ENCODE peak calls at places on chromosome 18, in eight cellular contexts. One of them, this sample, is unnamed.

GRCh38 chr18:46393230-46393629 is 263.8 kb downstream of the LOXHD1 start:
- DNase-seq in mammary epithelial cell: no peak
- DNase-seq in kidney epithelial cell: no peak
- DNase-seq in HuH-7.5: no peak
- DNase-seq in aorta: no peak
- DNase-seq in left cardiac atrium: no peak
- DNase-seq in GM18507: no peak
- DNase-seq in progenitor cell of endocrine pancreas: no peak
- DNase-seq in this sample: no peak

GRCh38 chr18:21634588-21635199 is 22.6 kb downstream of the SNRPD1 start:
- DNase-seq in GM18507: no peak
- DNase-seq in aorta: no peak
- DNase-seq in HuH-7.5: no peak
- DNase-seq in kidney epithelial cell: no peak
- DNase-seq in left cardiac atrium: no peak
- DNase-seq in mammary epithelial cell: no peak
- DNase-seq in progenitor cell of endocrine pancreas: no peak
- DNase-seq in this sample: no peak

GRCh38 chr18:44586782-44587524 is 93.7 kb upstream of the SETBP1 start:
- DNase-seq in aorta: no peak
- DNase-seq in progenitor cell of endocrine pancreas: no peak
- DNase-seq in kidney epithelial cell: no peak
- DNase-seq in HuH-7.5: no peak
- DNase-seq in left cardiac atrium: no peak
- DNase-seq in mammary epithelial cell: no peak
- DNase-seq in GM18507: no peak
- DNase-seq in this sample: no peak

GRCh38 chr18:12391487-12392136 is 14.6 kb upstream of the AFG3L2 start:
- DNase-seq in progenitor cell of endocrine pancreas: peak
- DNase-seq in aorta: peak
- DNase-seq in HuH-7.5: peak
- DNase-seq in kidney epithelial cell: no peak
- DNase-seq in mammary epithelial cell: peak
- DNase-seq in left cardiac atrium: peak
- DNase-seq in GM18507: no peak
- DNase-seq in this sample: no peak

GRCh38 chr18:74567805-74568204 is 29.9 kb upstream of the ZNF407 start:
- DNase-seq in left cardiac atrium: no peak
- DNase-seq in mammary epithelial cell: no peak
- DNase-seq in GM18507: no peak
- DNase-seq in HuH-7.5: no peak
- DNase-seq in aorta: no peak
- DNase-seq in kidney epithelial cell: no peak
- DNase-seq in progenitor cell of endocrine pancreas: no peak
- DNase-seq in this sample: no peak

GRCh38 chr18:11849845-11850747 is 1.1 kb upstream of the CHMP1B start:
- DNase-seq in HuH-7.5: peak
- DNase-seq in kidney epithelial cell: peak
- DNase-seq in mammary epithelial cell: peak
- DNase-seq in left cardiac atrium: peak
- DNase-seq in GM18507: no peak
- DNase-seq in progenitor cell of endocrine pancreas: no peak
- DNase-seq in aorta: peak
- DNase-seq in this sample: no peak

GRCh38 chr18:60446821-60447220 is 74.2 kb upstream of the MC4R start:
- DNase-seq in HuH-7.5: no peak
- DNase-seq in mammary epithelial cell: no peak
- DNase-seq in aorta: no peak
- DNase-seq in left cardiac atrium: no peak
- DNase-seq in GM18507: no peak
- DNase-seq in kidney epithelial cell: no peak
- DNase-seq in progenitor cell of endocrine pancreas: no peak
- DNase-seq in this sample: no peak

GRCh38 chr18:50158866-50159653 is 35.9 kb downstream of the MYO5B start:
- DNase-seq in kidney epithelial cell: no peak
- DNase-seq in left cardiac atrium: no peak
- DNase-seq in aorta: no peak
- DNase-seq in progenitor cell of endocrine pancreas: peak
- DNase-seq in HuH-7.5: peak
- DNase-seq in mammary epithelial cell: peak
- DNase-seq in GM18507: no peak
- DNase-seq in this sample: no peak

GRCh38 chr18:79560042-79560860 is 119.4 kb upstream of the CTDP1 start:
- DNase-seq in progenitor cell of endocrine pancreas: no peak
- DNase-seq in HuH-7.5: no peak
- DNase-seq in left cardiac atrium: no peak
- DNase-seq in mammary epithelial cell: no peak
- DNase-seq in kidney epithelial cell: no peak
- DNase-seq in GM18507: no peak
- DNase-seq in aorta: peak
- DNase-seq in this sample: no peak

GRCh38 chr18:58051765-58052460 is 7.9 kb downstream of the NEDD4L start:
- DNase-seq in left cardiac atrium: no peak
- DNase-seq in progenitor cell of endocrine pancreas: no peak
- DNase-seq in aorta: no peak
- DNase-seq in mammary epithelial cell: peak
- DNase-seq in GM18507: peak
- DNase-seq in kidney epithelial cell: no peak
- DNase-seq in HuH-7.5: no peak
- DNase-seq in this sample: no peak

GRCh38 chr18:5662586-5663090 is 118.8 kb upstream of the EPB41L3 start:
- DNase-seq in GM18507: no peak
- DNase-seq in HuH-7.5: no peak
- DNase-seq in kidney epithelial cell: no peak
- DNase-seq in mammary epithelial cell: no peak
- DNase-seq in aorta: no peak
- DNase-seq in progenitor cell of endocrine pancreas: no peak
- DNase-seq in left cardiac atrium: no peak
- DNase-seq in this sample: no peak

GRCh38 chr18:9506046-9506792 is 30.9 kb downstream of the RALBP1 start:
- DNase-seq in progenitor cell of endocrine pancreas: no peak
- DNase-seq in kidney epithelial cell: peak
- DNase-seq in HuH-7.5: no peak
- DNase-seq in left cardiac atrium: no peak
- DNase-seq in mammary epithelial cell: no peak
- DNase-seq in aorta: no peak
- DNase-seq in GM18507: no peak
- DNase-seq in this sample: no peak

GRCh38 chr18:67733094-67733493 is 216.6 kb upstream of the DSEL start:
- DNase-seq in progenitor cell of endocrine pancreas: no peak
- DNase-seq in kidney epithelial cell: no peak
- DNase-seq in aorta: no peak
- DNase-seq in mammary epithelial cell: peak
- DNase-seq in left cardiac atrium: no peak
- DNase-seq in HuH-7.5: no peak
- DNase-seq in GM18507: no peak
- DNase-seq in this sample: no peak

GRCh38 chr18:35688757-35689156 is 107.2 kb downstream of the GALNT1 start:
- DNase-seq in aorta: no peak
- DNase-seq in mammary epithelial cell: peak
- DNase-seq in GM18507: no peak
- DNase-seq in progenitor cell of endocrine pancreas: no peak
- DNase-seq in left cardiac atrium: no peak
- DNase-seq in kidney epithelial cell: no peak
- DNase-seq in HuH-7.5: no peak
- DNase-seq in this sample: no peak

GRCh38 chr18:56162316-56162715 is 476.1 kb downstream of the TXNL1 start:
- DNase-seq in GM18507: no peak
- DNase-seq in progenitor cell of endocrine pancreas: no peak
- DNase-seq in aorta: no peak
- DNase-seq in kidney epithelial cell: no peak
- DNase-seq in left cardiac atrium: no peak
- DNase-seq in HuH-7.5: no peak
- DNase-seq in mammary epithelial cell: no peak
- DNase-seq in this sample: no peak

GRCh38 chr18:11982981-11983380 is 1.7 kb downstream of the IMPA2 start:
- DNase-seq in mammary epithelial cell: no peak
- DNase-seq in kidney epithelial cell: no peak
- DNase-seq in HuH-7.5: peak
- DNase-seq in left cardiac atrium: no peak
- DNase-seq in progenitor cell of endocrine pancreas: no peak
- DNase-seq in aorta: no peak
- DNase-seq in GM18507: no peak
- DNase-seq in this sample: no peak

GRCh38 chr18:489244-490023 is 11.1 kb downstream of the COLEC12 start:
- DNase-seq in left cardiac atrium: no peak
- DNase-seq in aorta: no peak
- DNase-seq in HuH-7.5: no peak
- DNase-seq in mammary epithelial cell: no peak
- DNase-seq in progenitor cell of endocrine pancreas: no peak
- DNase-seq in GM18507: no peak
- DNase-seq in kidney epithelial cell: no peak
- DNase-seq in this sample: no peak

GRCh38 chr18:50203801-50204604 is 9.1 kb upstream of the MYO5B start:
- DNase-seq in aorta: no peak
- DNase-seq in progenitor cell of endocrine pancreas: peak
- DNase-seq in GM18507: no peak
- DNase-seq in kidney epithelial cell: no peak
- DNase-seq in mammary epithelial cell: no peak
- DNase-seq in HuH-7.5: peak
- DNase-seq in left cardiac atrium: no peak
- DNase-seq in this sample: no peak

GRCh38 chr18:13222371-13223281 is 4.1 kb downstream of the LDLRAD4 start:
- DNase-seq in GM18507: no peak
- DNase-seq in HuH-7.5: no peak
- DNase-seq in progenitor cell of endocrine pancreas: no peak
- DNase-seq in kidney epithelial cell: no peak
- DNase-seq in aorta: peak
- DNase-seq in left cardiac atrium: peak
- DNase-seq in mammary epithelial cell: no peak
- DNase-seq in this sample: no peak

GRCh38 chr18:68960355-68960754 is 162.5 kb downstream of the CCDC102B start:
- DNase-seq in GM18507: no peak
- DNase-seq in progenitor cell of endocrine pancreas: no peak
- DNase-seq in aorta: no peak
- DNase-seq in kidney epithelial cell: no peak
- DNase-seq in HuH-7.5: no peak
- DNase-seq in mammary epithelial cell: peak
- DNase-seq in left cardiac atrium: peak
- DNase-seq in this sample: no peak

GRCh38 chr18:50143295-50143694 is 51.7 kb downstream of the MYO5B start:
- DNase-seq in HuH-7.5: no peak
- DNase-seq in kidney epithelial cell: no peak
- DNase-seq in left cardiac atrium: no peak
- DNase-seq in aorta: no peak
- DNase-seq in mammary epithelial cell: no peak
- DNase-seq in GM18507: no peak
- DNase-seq in progenitor cell of endocrine pancreas: no peak
- DNase-seq in this sample: no peak

GRCh38 chr18:12944724-12945123 is 3.1 kb upstream of the SEH1L start:
- DNase-seq in mammary epithelial cell: no peak
- DNase-seq in HuH-7.5: no peak
- DNase-seq in kidney epithelial cell: no peak
- DNase-seq in GM18507: no peak
- DNase-seq in left cardiac atrium: peak
- DNase-seq in aorta: peak
- DNase-seq in progenitor cell of endocrine pancreas: no peak
- DNase-seq in this sample: no peak

GRCh38 chr18:11047156-11047555 is 102.2 kb downstream of the PIEZO2 start:
- DNase-seq in GM18507: no peak
- DNase-seq in aorta: no peak
- DNase-seq in mammary epithelial cell: no peak
- DNase-seq in progenitor cell of endocrine pancreas: no peak
- DNase-seq in kidney epithelial cell: no peak
- DNase-seq in HuH-7.5: no peak
- DNase-seq in left cardiac atrium: no peak
- DNase-seq in this sample: no peak

This sample was measured in esophagus squamous epithelium.